ENCODE peak calls at places on chromosomes 3 and 15, in nine cellular contexts. One of them, this sample, is unnamed.

GRCh38 chr3:134033315-134033996 is 3.7 kb upstream of the SLCO2A1 start:
- DNase-seq in NCI-H2227 treated with DMSO at 0.1 percent for 48 hours: no peak
- DNase-seq in SJSA1: no peak
- DNase-seq in neural progenitor cell: no peak
- DNase-seq in kidney tubule cell: no peak
- DNase-seq in nephron progenitor cell: no peak
- DNase-seq in ovary: no peak
- DNase-seq in SIG-M5: no peak
- DNase-seq in stimulated activated CD4-positive, alpha-beta T cell treated with anti-CD3 and anti-CD28 coated beads, Interleukin-1b, Interleukin-23, amount 100 ng/mL, for 24 hours: no peak
- DNase-seq in this sample: no peak

GRCh38 chr3:58231666-58232065 is 5.9 kb upstream of the ABHD6 start:
- DNase-seq in SIG-M5: no peak
- DNase-seq in NCI-H2227 treated with DMSO at 0.1 percent for 48 hours: no peak
- DNase-seq in kidney tubule cell: no peak
- DNase-seq in nephron progenitor cell: no peak
- DNase-seq in ovary: no peak
- DNase-seq in SJSA1: no peak
- DNase-seq in neural progenitor cell: no peak
- DNase-seq in stimulated activated CD4-positive, alpha-beta T cell treated with anti-CD3 and anti-CD28 coated beads, Interleukin-1b, Interleukin-23, amount 100 ng/mL, for 24 hours: no peak
- DNase-seq in this sample: no peak

GRCh38 chr15:67202991-67203390 is 51.5 kb downstream of the AAGAB start:
- DNase-seq in stimulated activated CD4-positive, alpha-beta T cell treated with anti-CD3 and anti-CD28 coated beads, Interleukin-1b, Interleukin-23, amount 100 ng/mL, for 24 hours: no peak
- DNase-seq in kidney tubule cell: no peak
- DNase-seq in NCI-H2227 treated with DMSO at 0.1 percent for 48 hours: no peak
- DNase-seq in SIG-M5: no peak
- DNase-seq in neural progenitor cell: no peak
- DNase-seq in nephron progenitor cell: no peak
- DNase-seq in ovary: no peak
- DNase-seq in SJSA1: no peak
- DNase-seq in this sample: no peak

GRCh38 chr3:171028779-171029232 is 2.3 kb upstream of the SLC2A2 start:
- DNase-seq in ovary: no peak
- DNase-seq in neural progenitor cell: no peak
- DNase-seq in kidney tubule cell: peak; percentile 88
- DNase-seq in SJSA1: no peak
- DNase-seq in stimulated activated CD4-positive, alpha-beta T cell treated with anti-CD3 and anti-CD28 coated beads, Interleukin-1b, Interleukin-23, amount 100 ng/mL, for 24 hours: no peak
- DNase-seq in nephron progenitor cell: no peak
- DNase-seq in SIG-M5: no peak
- DNase-seq in NCI-H2227 treated with DMSO at 0.1 percent for 48 hours: no peak
- DNase-seq in this sample: peak; percentile 16

GRCh38 chr15:66592505-66593218 is 26.9 kb upstream of the LCTL start:
- DNase-seq in NCI-H2227 treated with DMSO at 0.1 percent for 48 hours: no peak
- DNase-seq in neural progenitor cell: no peak
- DNase-seq in stimulated activated CD4-positive, alpha-beta T cell treated with anti-CD3 and anti-CD28 coated beads, Interleukin-1b, Interleukin-23, amount 100 ng/mL, for 24 hours: no peak
- DNase-seq in kidney tubule cell: no peak
- DNase-seq in SJSA1: no peak
- DNase-seq in SIG-M5: no peak
- DNase-seq in ovary: no peak
- DNase-seq in nephron progenitor cell: no peak
- DNase-seq in this sample: no peak

GRCh38 chr3:87654184-87654583 is 377.8 kb upstream of the POU1F1 start:
- DNase-seq in nephron progenitor cell: no peak
- DNase-seq in kidney tubule cell: no peak
- DNase-seq in stimulated activated CD4-positive, alpha-beta T cell treated with anti-CD3 and anti-CD28 coated beads, Interleukin-1b, Interleukin-23, amount 100 ng/mL, for 24 hours: no peak
- DNase-seq in NCI-H2227 treated with DMSO at 0.1 percent for 48 hours: no peak
- DNase-seq in neural progenitor cell: no peak
- DNase-seq in SIG-M5: no peak
- DNase-seq in SJSA1: no peak
- DNase-seq in ovary: no peak
- DNase-seq in this sample: no peak

GRCh38 chr15:24146251-24146650 is 459.1 kb upstream of the NDN start:
- DNase-seq in neural progenitor cell: no peak
- DNase-seq in kidney tubule cell: peak; percentile 28
- DNase-seq in SIG-M5: no peak
- DNase-seq in ovary: no peak
- DNase-seq in nephron progenitor cell: no peak
- DNase-seq in SJSA1: no peak
- DNase-seq in NCI-H2227 treated with DMSO at 0.1 percent for 48 hours: no peak
- DNase-seq in stimulated activated CD4-positive, alpha-beta T cell treated with anti-CD3 and anti-CD28 coated beads, Interleukin-1b, Interleukin-23, amount 100 ng/mL, for 24 hours: no peak
- DNase-seq in this sample: no peak

GRCh38 chr15:92606126-92606835 is 49.3 kb downstream of the FAM174B start:
- DNase-seq in ovary: no peak
- DNase-seq in kidney tubule cell: no peak
- DNase-seq in nephron progenitor cell: no peak
- DNase-seq in SIG-M5: no peak
- DNase-seq in stimulated activated CD4-positive, alpha-beta T cell treated with anti-CD3 and anti-CD28 coated beads, Interleukin-1b, Interleukin-23, amount 100 ng/mL, for 24 hours: no peak
- DNase-seq in SJSA1: no peak
- DNase-seq in neural progenitor cell: no peak
- DNase-seq in NCI-H2227 treated with DMSO at 0.1 percent for 48 hours: no peak
- DNase-seq in this sample: peak; percentile 85

This sample was measured in thyroid gland.